ENCODE peak calls at places on chromosomes 5 and 9, in nine cellular contexts. K is fibroblast of lung; F is esophagus squamous epithelium; U is CD8-positive, alpha-beta T cell; L is upper lobe of right lung; E is aorta; G is colonic mucosa; A is hepatocyte; R is sigmoid colon. B is an unnamed sample. For H3K36me3, the result is how much of the 10 kb centered on the place peaks cover.

GRCh38 chr5:178326054-178326715 is 93.6 kb upstream of the PHYKPL start:
- DNase-seq in U (no peak), L (peak), K (peak), G (peak), A (peak), E (no peak), F (no peak), R (peak), B (no peak)

GRCh38 chr5:61631438-61631941 is 299.4 kb downstream of the ZSWIM6 start:
- DNase-seq in L (peak), U (no peak), F (no peak), R (peak), K (peak), E (no peak), A (peak), G (no peak), B (no peak)

GRCh38 chr9:87662808-87663528 is 63.0 kb upstream of the CTSL start:
- DNase-seq in R (peak), L (peak), A (peak), F (no peak), K (peak), U (no peak), G (peak), E (peak), B (peak)

GRCh38 chr5:25649628-25650265 is 1005.0 kb upstream of the CDH10 start:
- DNase-seq in K (no peak), R (no peak), U (no peak), G (no peak), A (no peak), F (no peak), L (no peak), E (no peak), B (no peak)

GRCh38 chr9:132142883-132143282 is 19.0 kb upstream of the NTNG2 start:
- DNase-seq in R (no peak), G (no peak), U (no peak), F (no peak), A (no peak), L (no peak), K (no peak), E (no peak), B (no peak)

GRCh38 chr5:141915881-141916336 is 7.8 kb upstream of the DELE1 start:
- DNase-seq in K (no peak), R (no peak), A (no peak), G (peak), L (no peak), U (no peak), E (no peak), F (no peak), B (no peak)

GRCh38 chr9:129253820-129254381 is 75.8 kb upstream of the IER5L start:
- DNase-seq in G (no peak), L (peak), F (no peak), A (no peak), U (no peak), E (peak), R (peak), K (no peak), B (no peak)

GRCh38 chr9:132773093-132773492 is 102.8 kb downstream of the GTF3C4 start:
- DNase-seq in E (no peak), A (no peak), G (no peak), R (no peak), K (no peak), F (no peak), L (no peak), U (no peak), B (no peak)

GRCh38 chr5:132073231-132074013 is at the start of gene CSF2:
- DNase-seq in K (no peak), L (peak), U (no peak), E (no peak), G (no peak), A (no peak), R (no peak), F (no peak), B (peak)

GRCh38 chr5:67059747-67060490 is 136.7 kb downstream of the CD180 start:
- DNase-seq in L (no peak), A (no peak), R (no peak), K (peak), G (no peak), U (no peak), E (no peak), F (no peak), B (no peak)

GRCh38 chr9:137455361-137455991 is 3.7 kb downstream of the NSMF start:
- DNase-seq in G (no peak), U (no peak), R (peak), A (no peak), K (no peak), L (peak), F (no peak), E (peak), B (no peak)

GRCh38 chr5:113230711-113231652 is 203.8 kb downstream of the TSSK1B start:
- DNase-seq in E (no peak), A (no peak), K (no peak), R (no peak), U (no peak), G (no peak), F (no peak), L (no peak), B (no peak)

GRCh38 chr5:119131530-119132313 is 60.8 kb downstream of the DMXL1 start:
- DNase-seq in F (no peak), U (no peak), K (no peak), L (no peak), E (no peak), A (no peak), R (no peak), G (no peak), B (peak)

DNA sequence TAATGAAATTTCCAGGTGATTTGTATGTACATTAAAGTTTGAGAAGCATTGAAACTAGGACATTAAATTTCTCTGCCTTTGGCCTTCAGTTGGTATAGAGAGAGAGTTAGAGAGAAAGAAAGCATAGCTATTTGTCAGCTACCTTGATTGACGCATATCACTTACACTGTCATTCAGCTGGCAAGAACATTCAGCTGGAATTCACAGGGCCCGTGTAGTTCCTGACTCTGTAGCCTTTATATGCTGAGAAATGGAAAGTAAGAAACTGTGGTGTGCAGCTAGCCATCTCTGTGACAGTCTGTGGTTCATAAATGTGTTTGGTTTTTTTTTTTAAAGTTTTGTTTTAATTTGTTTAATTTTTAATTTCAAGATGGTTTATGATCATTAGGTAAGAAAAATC is 58.9 kb downstream of the DMXL1 start:
- DNase-seq in A (no peak), F (no peak), K (no peak), U (no peak), G (no peak), R (no peak), E (no peak), L (no peak), B (no peak)
- H3K36me3 ChIP-seq in A (under half), F (under half), K (under half), U (under half), G (under half), R (half or more), E (under half), L (under half), B (under half)

GRCh38 chr5:7850241-7850532 is 746 bp downstream of the CFAP90 start:
- DNase-seq in U (no peak), F (no peak), R (peak), A (peak), K (no peak), E (peak), G (no peak), L (peak), B (no peak)
- H3K4me3 ChIP-seq in U (peak), F (peak), R (peak), A (peak), K (peak), E (peak), G (peak), L (peak), B (no peak)

DNA sequence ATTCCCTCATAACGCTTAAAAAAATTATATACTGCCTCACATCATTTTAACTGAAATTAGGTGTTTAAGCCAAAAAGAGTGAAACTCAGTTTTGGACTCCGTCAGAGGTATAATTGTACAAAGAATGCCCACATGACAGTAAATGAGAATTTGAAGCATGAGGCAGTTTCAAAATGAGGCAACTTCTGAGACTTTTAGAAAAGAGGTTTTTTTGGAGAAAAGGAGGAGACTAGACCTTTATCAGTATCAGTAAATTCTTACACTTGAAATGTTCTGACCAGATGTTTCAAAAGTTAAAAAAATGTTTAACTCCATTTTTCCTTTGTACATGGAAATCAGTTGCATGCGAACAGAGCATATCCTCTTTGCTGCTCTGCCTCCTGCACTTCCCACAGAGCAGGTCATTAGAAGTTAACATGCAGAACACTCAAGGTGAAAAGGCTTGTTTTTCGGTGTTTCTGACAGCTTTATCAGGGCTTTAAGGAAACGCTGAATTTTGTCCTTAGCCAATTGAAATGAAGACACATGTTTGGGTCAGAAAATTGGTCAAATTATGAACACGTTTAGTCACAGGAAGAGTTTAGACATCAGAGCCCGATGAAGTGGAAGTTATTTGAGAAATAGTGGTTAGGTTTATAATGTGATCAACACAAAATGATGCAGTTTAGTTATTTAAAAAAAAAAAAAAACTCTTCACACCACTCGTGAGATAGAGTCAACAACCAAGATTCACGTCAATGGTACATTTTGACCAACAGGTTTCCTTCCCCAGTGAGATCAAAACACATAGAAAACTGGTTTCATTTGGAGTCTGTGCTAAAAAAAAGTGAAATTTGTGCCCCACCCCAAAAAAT is 59.5 kb downstream of the PIK3R1 start:
- DNase-seq in A (no peak), R (no peak), L (no peak), E (no peak), U (no peak), F (no peak), K (no peak), G (no peak), B (no peak)
- H3K36me3 ChIP-seq in A (under half), R (half or more), L (half or more), E (under half), U (under half), F (under half), K (under half), G (under half), B (under half)

GRCh38 chr9:113463418-113464285 is at the start of gene RGS3:
- DNase-seq in L (peak), G (peak), U (no peak), F (no peak), E (peak), K (no peak), R (peak), A (peak), B (peak)

GRCh38 chr9:113464672-113465271 is 1.2 kb downstream of the RGS3 start:
- DNase-seq in L (no peak), E (no peak), G (no peak), F (no peak), U (no peak), K (no peak), A (no peak), R (peak), B (peak)

GRCh38 chr9:113461943-113462342 is 1.6 kb upstream of the RGS3 start:
- DNase-seq in A (no peak), U (no peak), K (no peak), F (no peak), R (peak), E (no peak), G (no peak), L (no peak), B (peak)

GRCh38 chr9:113462781-113463286 is 693 bp upstream of the RGS3 start:
- DNase-seq in E (no peak), G (no peak), U (no peak), F (no peak), R (peak), A (no peak), K (no peak), L (no peak), B (no peak)

DNA sequence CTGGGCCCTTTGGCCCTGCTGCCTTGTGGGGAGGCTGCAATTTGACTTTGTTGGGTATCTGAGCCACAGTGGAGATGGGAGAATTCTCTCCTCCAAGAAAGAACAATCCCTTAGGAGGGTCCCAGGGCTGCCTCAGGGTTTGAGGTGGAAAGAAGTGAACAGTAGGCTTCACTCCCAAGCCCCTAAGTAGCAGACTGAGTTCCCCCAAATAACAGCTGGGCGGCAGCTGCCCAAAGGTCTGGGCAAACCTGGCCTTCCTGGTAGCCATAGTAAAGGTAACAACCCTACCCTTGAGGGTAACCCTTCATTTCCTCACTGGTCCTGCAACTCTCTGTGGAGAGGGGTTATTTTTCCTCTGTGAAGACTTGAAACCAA is 746 bp downstream of the RGS3 start:
- DNase-seq in E (no peak), G (no peak), R (peak), L (no peak), K (no peak), F (no peak), A (no peak), U (no peak), B (no peak)
- H3K4me3 ChIP-seq in E (peak), G (peak), R (peak), L (peak), K (peak), F (peak), A (no peak), U (no peak), B (peak)

GRCh38 chr9:106921341-106921899 is 58.5 kb downstream of the ZNF462 start:
- DNase-seq in U (no peak), K (peak), F (no peak), L (no peak), E (no peak), A (peak), G (peak), R (no peak), B (peak)

GRCh38 chr9:106927916-106928315 is 65.0 kb downstream of the ZNF462 start:
- DNase-seq in E (no peak), R (no peak), L (no peak), G (no peak), U (no peak), K (no peak), A (no peak), F (no peak), B (no peak)

GRCh38 chr9:106928350-106928749 is 65.4 kb downstream of the ZNF462 start:
- DNase-seq in L (no peak), F (no peak), U (no peak), R (no peak), G (no peak), A (no peak), K (no peak), E (no peak), B (no peak)

GRCh38 chr9:106921989-106922388 is 59.0 kb downstream of the ZNF462 start:
- DNase-seq in F (no peak), G (no peak), L (no peak), A (no peak), R (no peak), E (no peak), K (peak), U (no peak), B (peak)

GRCh38 chr9:106925392-106925791 is 62.4 kb downstream of the ZNF462 start:
- DNase-seq in R (no peak), E (no peak), F (no peak), K (no peak), G (no peak), A (no peak), U (no peak), L (no peak), B (no peak)
- H3K36me3 ChIP-seq in R (half or more), E (under half), F (under half), K (under half), G (under half), A (under half), U (under half), L (under half), B (under half)

GRCh38 chr5:4661326-4661725 is 478.8 kb upstream of the ADAMTS16 start:
- DNase-seq in K (no peak), F (no peak), L (no peak), G (no peak), A (no peak), R (no peak), E (no peak), U (no peak), B (no peak)
- H3K4me3 ChIP-seq in K (no peak), F (no peak), L (no peak), G (no peak), A (no peak), R (no peak), E (no peak), U (no peak), B (no peak)